ENCODE peak calls at places on chromosomes 1 and 21, in six cellular contexts. X is esophagus squamous epithelium; Z is amygdala; L is ELR; C is activated T-cell treated with anti-CD3 and anti-CD28 coated beads, Interleukin-2, amount 50 U/mL, for 1 hour; A is mucosa of descending colon. P is an unnamed sample.

GRCh38 chr1:222798111-222798510 is 16.7 kb upstream of the DISP1 start:
- DNase-seq in X (no peak), Z (no peak), L (peak), C (no peak), A (no peak), P (no peak)

GRCh38 chr1:217009376-217009775 is 286.1 kb upstream of the ESRRG start:
- DNase-seq in X (no peak), Z (peak), L (no peak), C (no peak), A (no peak), P (no peak)

GRCh38 chr1:16145988-16146887 is 9.6 kb downstream of the EPHA2 start:
- DNase-seq in X (no peak), Z (no peak), L (peak), C (no peak), A (peak), P (no peak)

GRCh38 chr1:18410407-18410806 is 70.3 kb upstream of the KLHDC7A start:
- DNase-seq in X (no peak), Z (no peak), L (no peak), C (no peak), A (no peak), P (no peak)

GRCh38 chr1:27877115-27877416 is 4.7 kb downstream of the THEMIS2 start:
- DNase-seq in X (no peak), Z (no peak), L (no peak), C (no peak), A (no peak), P (no peak)

GRCh38 chr1:159005676-159006075 is 4.0 kb upstream of the IFI16 start:
- DNase-seq in X (no peak), Z (peak), L (no peak), C (no peak), A (no peak), P (no peak)

GRCh38 chr1:221874285-221875003 is 132.6 kb upstream of the DUSP10 start:
- DNase-seq in X (no peak), Z (no peak), L (peak), C (no peak), A (no peak), P (no peak)

GRCh38 chr1:165407398-165407797 is 37.5 kb downstream of the RXRG start:
- DNase-seq in X (no peak), Z (no peak), L (no peak), C (no peak), A (no peak), P (no peak)

GRCh38 chr1:65059930-65060538 is 88.0 kb upstream of the AK4 start:
- DNase-seq in X (no peak), Z (no peak), L (peak), C (no peak), A (no peak), P (peak)

GRCh38 chr1:11779715-11780379 is 17.9 kb downstream of the C1orf167 start:
- DNase-seq in X (no peak), Z (no peak), L (no peak), C (no peak), A (no peak), P (no peak)

GRCh38 chr1:13725714-13726175 is 25.8 kb downstream of the PRDM2 start:
- DNase-seq in X (no peak), Z (no peak), L (peak), C (peak), A (peak), P (no peak)

GRCh38 chr1:62335656-62336055 is 16.4 kb upstream of the KANK4 start:
- DNase-seq in X (no peak), Z (no peak), L (no peak), C (no peak), A (no peak), P (no peak)

GRCh38 chr1:15626269-15626668 is 9.0 kb downstream of the DDI2 start:
- DNase-seq in X (no peak), Z (no peak), L (no peak), C (no peak), A (no peak), P (no peak)

GRCh38 chr1:227372662-227373061 is 54.4 kb upstream of the CDC42BPA start:
- DNase-seq in X (no peak), Z (no peak), L (no peak), C (no peak), A (no peak), P (peak)

GRCh38 chr1:26221094-26221493 is 12.9 kb upstream of the CEP85 start:
- DNase-seq in X (no peak), Z (no peak), L (no peak), C (no peak), A (no peak), P (no peak)

GRCh38 chr1:10057305-10057704 is 24.5 kb downstream of the UBE4B start:
- DNase-seq in X (no peak), Z (peak), L (peak), C (no peak), A (no peak), P (no peak)

GRCh38 chr21:26776320-26777021 is 68.7 kb downstream of the ADAMTS1 start:
- DNase-seq in X (no peak), Z (no peak), L (peak), C (no peak), A (no peak), P (no peak)

GRCh38 chr1:2242814-2243725 is 15.0 kb downstream of the SKI start:
- DNase-seq in X (no peak), Z (no peak), L (no peak), C (no peak), A (peak), P (peak)

GRCh38 chr1:117068580-117068979 is 8.5 kb downstream of the TTF2 start:
- DNase-seq in X (no peak), Z (no peak), L (no peak), C (no peak), A (no peak), P (no peak)

GRCh38 chr1:203286161-203286984 is 18.9 kb upstream of the BTG2 start:
- DNase-seq in X (no peak), Z (peak), L (no peak), C (no peak), A (peak), P (no peak)

GRCh38 chr1:119689511-119689910 is 22.2 kb upstream of the PHGDH start:
- DNase-seq in X (no peak), Z (no peak), L (no peak), C (no peak), A (no peak), P (no peak)